ENCODE peak calls at places on chromosomes 4 and X, in eight cellular contexts. F is AG08395; Y is naive B cell; M is activated naive CD4-positive, alpha-beta T cell treated with anti-CD3 and anti-CD28 coated beads, Interleukin-2, amount 50 U/mL, for 72 hours; V is GM18507; P is neural progenitor cell; Q is fibroblast of pulmonary artery; C is epithelial cell of esophagus. R is an unnamed sample.

GRCh38 chr4:17561195-17561909 is 15.6 kb upstream of the LAP3 start:
- DNase-seq in F (peak; percentile 90), Y (no peak), M (no peak), V (no peak), P (no peak), Q (peak; percentile 30), C (peak; percentile 76), R (no peak)

GRCh38 chr4:40980318-40980883 is 230.6 kb downstream of the NSUN7 start:
- DNase-seq in F (peak; percentile 41), Y (no peak), M (no peak), V (no peak), P (peak; percentile 54), Q (peak; percentile 58), C (peak; percentile 48), R (peak; percentile 35)

GRCh38 chrX:7574325-7574724 is 268.6 kb upstream of the VCX start:
- DNase-seq in F (peak; percentile 2), Y (no peak), M (no peak), V (no peak), P (peak; percentile 57), Q (peak; percentile 0), C (peak; percentile 74), R (peak; percentile 77)

GRCh38 chr4:38832624-38833528 is 23.7 kb downstream of the TLR6 start:
- DNase-seq in F (no peak), Y (no peak), M (no peak), V (no peak), P (no peak), Q (no peak), C (no peak), R (no peak)

GRCh38 chr4:129641179-129641578 is 545.2 kb downstream of the C4orf33 start:
- DNase-seq in F (peak; percentile 2), Y (peak; percentile 10), M (no peak), V (no peak), P (peak; percentile 51), Q (peak; percentile 77), C (peak; percentile 68), R (peak; percentile 62)

GRCh38 chr4:6307891-6308290 is 38.2 kb downstream of the WFS1 start:
- DNase-seq in F (no peak), Y (no peak), M (no peak), V (no peak), P (no peak), Q (no peak), C (no peak), R (no peak)

GRCh38 chrX:152843852-152844251 is 13.0 kb downstream of the NSDHL start:
- DNase-seq in F (no peak), Y (no peak), M (no peak), V (no peak), P (no peak), Q (no peak), C (no peak), R (no peak)

GRCh38 chrX:11446331-11446730 is 153.1 kb downstream of the AMELX start:
- DNase-seq in F (peak; percentile 44), Y (no peak), M (no peak), V (no peak), P (no peak), Q (peak; percentile 71), C (no peak), R (no peak)

GRCh38 chrX:39577976-39578962 is 519.5 kb downstream of the BCOR start:
- DNase-seq in F (no peak), Y (peak; percentile 64), M (peak; percentile 79), V (peak; percentile 3), P (no peak), Q (peak; percentile 7), C (no peak), R (peak; percentile 47)

GRCh38 chr4:10917475-10918103 is 233.0 kb upstream of the CLNK start:
- DNase-seq in F (no peak), Y (no peak), M (no peak), V (no peak), P (no peak), Q (no peak), C (peak; percentile 16), R (peak; percentile 42)

GRCh38 chrX:85992811-85993229 is 54.5 kb downstream of the CHM start:
- DNase-seq in F (peak; percentile 16), Y (no peak), M (no peak), V (no peak), P (no peak), Q (peak; percentile 37), C (peak; percentile 58), R (no peak)

GRCh38 chr4:87219648-87220093 is 747 bp downstream of the KLHL8 start:
- DNase-seq in F (peak; percentile 20), Y (no peak), M (peak; percentile 71), V (peak; percentile 15), P (peak; percentile 63), Q (peak; percentile 51), C (peak; percentile 45), R (peak; percentile 81)

GRCh38 chrX:109873983-109874382 is 128.9 kb upstream of the TMEM164 start:
- DNase-seq in F (no peak), Y (no peak), M (no peak), V (no peak), P (no peak), Q (no peak), C (peak; percentile 85), R (no peak)

GRCh38 chr4:53905281-53905934 is 159.0 kb downstream of the CHIC2 start:
- DNase-seq in F (no peak), Y (no peak), M (no peak), V (no peak), P (no peak), Q (peak; percentile 63), C (no peak), R (no peak)

GRCh38 chrX:153598541-153599191 is at the start of gene CCNQ:
- DNase-seq in F (no peak), Y (no peak), M (no peak), V (no peak), P (peak; percentile 60), Q (peak; percentile 20), C (peak; percentile 36), R (peak; percentile 46)

R was measured in left kidney.